ENCODE peak calls at places on chromosomes 1 and 21, in nine cellular contexts. E is CD4-positive, alpha-beta T cell; W is GM10248; V is mammary epithelial cell; G is type B pancreatic cell; F is prostate gland; B is lower lobe of right lung; X is OCI-LY7; K is transverse colon. Q is an unnamed sample.

GRCh38 chr1:200231787-200232222 is 178.0 kb downstream of the ZNF281 start:
- DNase-seq in X (no peak), K (no peak), B (no peak), F (no peak), W (no peak), V (peak; percentile 4), G (no peak), E (no peak), Q (no peak)

GRCh38 chr21:17775431-17776126 is 43.6 kb downstream of the C21orf91 start:
- DNase-seq in K (peak; percentile 42), V (no peak), F (no peak), E (peak; percentile 48), B (peak; percentile 48), G (no peak), X (peak; percentile 28), W (peak; percentile 26), Q (peak; percentile 25)

GRCh38 chr1:162822391-162823200 is 32.1 kb downstream of the HSD17B7 start:
- DNase-seq in K (peak; percentile 9), F (peak; percentile 8), W (peak; percentile 19), B (no peak), V (no peak), X (no peak), G (no peak), E (no peak), Q (no peak)

GRCh38 chr1:151540982-151541377 is 871 bp downstream of the TUFT1 start:
- DNase-seq in V (peak; percentile 18), K (peak; percentile 48), B (no peak), X (no peak), F (no peak), E (no peak), W (no peak), G (no peak), Q (no peak)

GRCh38 chr1:230797376-230798186 is 50.4 kb downstream of the CAPN9 start:
- DNase-seq in G (peak; percentile 74), W (no peak), X (peak; percentile 5), B (no peak), K (peak; percentile 41), E (no peak), F (peak; percentile 54), V (peak; percentile 33), Q (no peak)

GRCh38 chr1:89578151-89578550 is 53.5 kb downstream of the LRRC8B start:
- DNase-seq in K (no peak), B (no peak), V (no peak), F (no peak), X (no peak), W (no peak), G (no peak), E (no peak), Q (no peak)

GRCh38 chr1:50978144-50978851 is 8.3 kb downstream of the CDKN2C start:
- DNase-seq in E (no peak), G (no peak), B (peak; percentile 65), X (peak; percentile 69), V (peak; percentile 54), W (peak; percentile 58), F (peak; percentile 42), K (peak; percentile 70), Q (peak; percentile 52)

GRCh38 chr1:76110662-76111061 is 36.1 kb downstream of the ST6GALNAC3 start:
- DNase-seq in B (no peak), X (no peak), F (no peak), K (no peak), V (no peak), E (no peak), W (no peak), G (no peak), Q (no peak)

GRCh38 chr1:160428655-160429054 is 28.3 kb downstream of the VANGL2 start:
- DNase-seq in B (no peak), X (peak; percentile 81), F (no peak), K (peak; percentile 75), W (peak; percentile 47), G (no peak), V (peak; percentile 31), E (peak; percentile 15), Q (no peak)

GRCh38 chr1:5511381-5512097 is 480.7 kb downstream of the NPHP4 start:
- DNase-seq in B (no peak), E (no peak), W (no peak), K (no peak), G (no peak), F (no peak), X (no peak), V (no peak), Q (no peak)

GRCh38 chr1:110150330-110151174 is at the start of gene SLC6A17:
- DNase-seq in W (no peak), V (peak; percentile 68), F (no peak), E (no peak), G (no peak), X (no peak), B (no peak), K (no peak), Q (no peak)

GRCh38 chr21:40936771-40937261 is 89.9 kb upstream of the DSCAM start:
- DNase-seq in W (no peak), E (no peak), V (peak; percentile 68), B (no peak), G (no peak), F (no peak), X (no peak), K (no peak), Q (no peak)

GRCh38 chr1:29800120-29800519 is 563.8 kb downstream of the PTPRU start:
- DNase-seq in B (no peak), X (no peak), F (no peak), W (peak; percentile 10), K (no peak), V (no peak), E (no peak), G (no peak), Q (no peak)

GRCh38 chr21:38140192-38140905 is 116.4 kb upstream of the KCNJ15 start:
- DNase-seq in W (no peak), B (peak; percentile 66), E (no peak), G (no peak), V (peak; percentile 51), K (no peak), X (no peak), F (peak; percentile 64), Q (no peak)

GRCh38 chr1:111484391-111484790 is 10.6 kb downstream of the C1orf162 start:
- DNase-seq in X (no peak), E (no peak), V (no peak), G (no peak), F (no peak), B (no peak), W (no peak), K (no peak), Q (no peak)

GRCh38 chr1:211328084-211328694 is 1.6 kb downstream of the TRAF5 start:
- DNase-seq in E (no peak), X (no peak), B (no peak), F (no peak), V (no peak), W (no peak), G (no peak), K (no peak), Q (no peak)

GRCh38 chr1:32126770-32127169 is 18.9 kb downstream of the KPNA6 start:
- DNase-seq in F (no peak), K (no peak), G (no peak), X (no peak), W (no peak), B (no peak), E (no peak), V (no peak), Q (no peak)

GRCh38 chr1:32125313-32125712 is 17.5 kb downstream of the KPNA6 start:
- DNase-seq in V (no peak), E (no peak), X (no peak), G (no peak), F (no peak), K (no peak), B (no peak), W (no peak), Q (no peak)

GRCh38 chr1:32128971-32129370 is 21.1 kb downstream of the KPNA6 start:
- DNase-seq in B (no peak), V (no peak), F (no peak), X (no peak), G (no peak), W (no peak), E (no peak), K (no peak), Q (no peak)

GRCh38 chr1:32128479-32128878 is 20.6 kb downstream of the KPNA6 start:
- DNase-seq in B (no peak), K (no peak), X (no peak), V (no peak), W (no peak), G (no peak), E (no peak), F (no peak), Q (no peak)

GRCh38 chr1:32127780-32128179 is 19.9 kb downstream of the KPNA6 start:
- DNase-seq in V (no peak), K (no peak), F (no peak), E (no peak), X (no peak), G (no peak), W (no peak), B (no peak), Q (no peak)
- TF ChIP-seq CTCF in V (no peak), K (no peak), F (no peak), E (no peak), X (peak; percentile 40), G (peak; percentile 58), W (no peak), B (no peak), Q (no peak)

GRCh38 chr1:53288247-53289049 is 39.4 kb downstream of the LRP8 start:
- DNase-seq in B (no peak), V (no peak), K (no peak), G (no peak), E (no peak), F (no peak), W (no peak), X (no peak), Q (no peak)
- TF ChIP-seq CTCF in B (no peak), V (no peak), K (no peak), G (no peak), E (no peak), F (no peak), W (no peak), X (no peak), Q (no peak)

GRCh38 chr1:173333581-173333980 is 126.5 kb upstream of the TNFSF4 start:
- DNase-seq in W (peak; percentile 21), B (no peak), E (no peak), V (no peak), F (no peak), K (no peak), X (no peak), G (no peak), Q (no peak)
- TF ChIP-seq CTCF in W (no peak), B (no peak), E (no peak), V (no peak), F (no peak), K (no peak), X (no peak), G (no peak), Q (no peak)

GRCh38 chr1:219837994-219838294 is 90.4 kb downstream of the SLC30A10 start:
- DNase-seq in X (no peak), V (no peak), K (no peak), W (no peak), E (no peak), F (no peak), B (no peak), G (no peak), Q (no peak)

GRCh38 chr1:219833214-219833816 is 95.0 kb downstream of the SLC30A10 start:
- DNase-seq in G (no peak), K (no peak), B (no peak), W (no peak), X (no peak), E (no peak), V (no peak), F (no peak), Q (no peak)

GRCh38 chr1:219834247-219834917 is 94.0 kb downstream of the SLC30A10 start:
- DNase-seq in F (no peak), W (no peak), V (no peak), X (no peak), B (no peak), E (no peak), G (no peak), K (no peak), Q (no peak)

GRCh38 chr1:219837274-219837993 is 90.9 kb downstream of the SLC30A10 start:
- DNase-seq in B (no peak), E (no peak), K (no peak), G (no peak), F (peak; percentile 16), W (peak; percentile 45), X (peak; percentile 38), V (peak; percentile 42), Q (no peak)
- TF ChIP-seq CTCF in B (peak; percentile 35), E (no peak), K (peak; percentile 54), G (peak; percentile 86), F (peak; percentile 20), W (peak; percentile 51), X (peak; percentile 81), V (peak; percentile 64), Q (no peak)